ENCODE peak calls at places on chromosomes 4 and X, in ten cellular contexts. U, Z, N, P, X, R, A, H, S and V are unnamed samples.

GRCh38 chr4:2256781-2257191 is 5.1 kb downstream of the MXD4 start:
- ATAC-seq in U (no peak), Z (no peak), N (no peak), P (no peak), X (no peak), R (no peak), A (no peak), H (no peak), S (no peak), V (no peak)

GRCh38 chr4:153488719-153489384 is 22.7 kb downstream of the TMEM131L start:
- ATAC-seq in U (peak), Z (peak), N (no peak), P (peak), X (no peak), R (peak), A (no peak), H (peak), S (peak), V (no peak)

GRCh38 chr4:38664704-38665401 is 854 bp downstream of the KLF3 start:
- ATAC-seq in U (no peak), Z (peak), N (no peak), P (no peak), X (peak), R (no peak), A (peak), H (no peak), S (no peak), V (peak)

GRCh38 chr4:34105311-34105710 is 2139.0 kb downstream of the ARAP2 start:
- ATAC-seq in U (no peak), Z (no peak), N (no peak), P (no peak), X (no peak), R (no peak), A (no peak), H (no peak), S (no peak), V (no peak)

GRCh38 chrX:103100484-103100883 is 7.5 kb upstream of the NXF3 start:
- ATAC-seq in U (no peak), Z (no peak), N (no peak), P (no peak), X (no peak), R (no peak), A (no peak), H (no peak), S (no peak), V (no peak)

GRCh38 chrX:3581609-3582108 is 131.8 kb downstream of the PRKX start:
- ATAC-seq in U (no peak), Z (no peak), N (no peak), P (no peak), X (no peak), R (no peak), A (no peak), H (no peak), S (no peak), V (no peak)

GRCh38 chr4:27128431-27128830 is 267.8 kb downstream of the STIM2 start:
- ATAC-seq in U (no peak), Z (no peak), N (no peak), P (no peak), X (no peak), R (no peak), A (no peak), H (no peak), S (no peak), V (no peak)

GRCh38 chr4:140326395-140326993 is 47.0 kb upstream of the SCOC start:
- ATAC-seq in U (no peak), Z (peak), N (no peak), P (no peak), X (peak), R (no peak), A (peak), H (no peak), S (peak), V (peak)

GRCh38 chr4:41060352-41061318 is 153.7 kb downstream of the APBB2 start:
- ATAC-seq in U (no peak), Z (no peak), N (no peak), P (no peak), X (no peak), R (no peak), A (no peak), H (no peak), S (no peak), V (no peak)

GRCh38 chrX:106927700-106928099 is 7.5 kb downstream of the CLDN2 start:
- ATAC-seq in U (no peak), Z (peak), N (no peak), P (no peak), X (no peak), R (no peak), A (peak), H (no peak), S (no peak), V (no peak)

GRCh38 chrX:43741843-43742573 is 85.9 kb downstream of the MAOA start:
- ATAC-seq in U (no peak), Z (no peak), N (no peak), P (no peak), X (no peak), R (no peak), A (no peak), H (no peak), S (no peak), V (peak)

GRCh38 chr4:26377352-26378311 is 56.8 kb downstream of the RBPJ start:
- ATAC-seq in U (no peak), Z (no peak), N (no peak), P (no peak), X (no peak), R (no peak), A (no peak), H (no peak), S (no peak), V (no peak)

GRCh38 chrX:37485429-37485828 is 86.0 kb upstream of the LANCL3 start:
- ATAC-seq in U (no peak), Z (no peak), N (no peak), P (no peak), X (no peak), R (no peak), A (no peak), H (no peak), S (no peak), V (no peak)

GRCh38 chr4:9983211-9983610 is 38.1 kb downstream of the SLC2A9 start:
- ATAC-seq in U (no peak), Z (no peak), N (no peak), P (no peak), X (no peak), R (no peak), A (no peak), H (no peak), S (no peak), V (no peak)

GRCh38 chr4:113446019-113446418 is 315.5 kb downstream of the CAMK2D start:
- ATAC-seq in U (no peak), Z (peak), N (no peak), P (peak), X (peak), R (no peak), A (no peak), H (no peak), S (peak), V (peak)

GRCh38 chr4:108355523-108356208 is 186.9 kb upstream of the LEF1 start:
- ATAC-seq in U (peak), Z (peak), N (no peak), P (peak), X (no peak), R (peak), A (no peak), H (peak), S (peak), V (no peak)

GRCh38 chr4:165967486-165967885 is 94.4 kb downstream of the TLL1 start:
- ATAC-seq in U (no peak), Z (no peak), N (no peak), P (no peak), X (no peak), R (no peak), A (no peak), H (no peak), S (no peak), V (peak)

GRCh38 chr4:74670583-74670982 is 123.7 kb downstream of the BTC start:
- ATAC-seq in U (no peak), Z (no peak), N (no peak), P (no peak), X (peak), R (no peak), A (no peak), H (no peak), S (no peak), V (no peak)

GRCh38 chr4:128565054-128565453 is 244.4 kb upstream of the JADE1 start:
- ATAC-seq in U (no peak), Z (no peak), N (no peak), P (no peak), X (no peak), R (no peak), A (no peak), H (no peak), S (no peak), V (no peak)

GRCh38 chr4:101033986-101034385 is 313.3 kb downstream of the PPP3CA start:
- ATAC-seq in U (no peak), Z (no peak), N (no peak), P (no peak), X (no peak), R (no peak), A (no peak), H (no peak), S (no peak), V (no peak)

GRCh38 chr4:17285747-17286146 is 226.1 kb downstream of the QDPR start:
- ATAC-seq in U (no peak), Z (no peak), N (no peak), P (no peak), X (no peak), R (no peak), A (no peak), H (no peak), S (no peak), V (no peak)

GRCh38 chrX:67684136-67684535 is 140.3 kb downstream of the AR start:
- ATAC-seq in U (no peak), Z (no peak), N (no peak), P (no peak), X (no peak), R (no peak), A (no peak), H (no peak), S (no peak), V (no peak)

GRCh38 chrX:51026862-51027261 is 116.3 kb downstream of the BMP15 start:
- ATAC-seq in U (no peak), Z (no peak), N (no peak), P (no peak), X (no peak), R (no peak), A (no peak), H (no peak), S (no peak), V (no peak)